ENCODE peak calls at places on chromosome 16, in ten cellular contexts. U, I, X, H, V, G, D, P, S and F are unnamed samples.

GRCh38 chr16:4021916-4022315 is 94.3 kb downstream of the ADCY9 start:
- DNase-seq in H (no peak), V (no peak), D (no peak), X (no peak), S (no peak), P (no peak), U (no peak), I (no peak), G (no peak), F (no peak)

GRCh38 chr16:13307255-13307654 is 405.9 kb downstream of the SHISA9 start:
- DNase-seq in U (no peak), G (no peak), H (peak; percentile 88), V (peak; percentile 92), P (peak; percentile 98), I (no peak), X (no peak), D (peak; percentile 94), S (no peak), F (no peak)

GRCh38 chr16:31221357-31222160 is 4.6 kb upstream of the PYDC1 start:
- DNase-seq in S (peak; percentile 65), G (no peak), D (no peak), I (no peak), H (no peak), P (no peak), V (no peak), U (no peak), X (no peak), F (no peak)

GRCh38 chr16:24834459-24835335 is 11.1 kb upstream of the SLC5A11 start:
- DNase-seq in X (peak; percentile 63), V (peak; percentile 41), G (no peak), U (peak; percentile 8), P (peak; percentile 37), D (peak; percentile 29), I (no peak), S (no peak), H (no peak), F (no peak)

GRCh38 chr16:52863000-52863399 is 189.7 kb downstream of the CHD9NB start:
- DNase-seq in S (no peak), U (no peak), P (no peak), G (no peak), X (no peak), V (no peak), H (no peak), I (no peak), D (no peak), F (no peak)

GRCh38 chr16:83906690-83907089 is 7.8 kb downstream of the MLYCD start:
- DNase-seq in U (no peak), H (no peak), P (no peak), D (peak; percentile 63), G (no peak), S (no peak), V (no peak), I (no peak), X (peak; percentile 80), F (no peak)

GRCh38 chr16:16158741-16159374 is 64.4 kb downstream of the ABCC6 start:
- DNase-seq in H (no peak), X (no peak), U (no peak), P (no peak), D (no peak), S (no peak), I (no peak), V (no peak), G (no peak), F (no peak)

GRCh38 chr16:89152831-89153700 is 18.5 kb upstream of the CDH15 start:
- DNase-seq in V (no peak), S (no peak), D (no peak), G (no peak), H (no peak), U (no peak), P (no peak), X (no peak), I (no peak), F (no peak)

GRCh38 chr16:70575376-70575775 is 51.8 kb downstream of the SF3B3 start:
- DNase-seq in I (no peak), G (no peak), S (no peak), X (no peak), P (no peak), V (no peak), H (no peak), U (peak; percentile 26), D (no peak), F (no peak)

GRCh38 chr16:3022208-3022696 is 1.5 kb downstream of the HCFC1R1 start:
- DNase-seq in I (peak; percentile 88), U (no peak), G (peak; percentile 87), V (peak; percentile 97), X (peak; percentile 96), H (peak; percentile 75), P (peak; percentile 96), D (peak; percentile 96), S (no peak), F (peak; percentile 88)

GRCh38 chr16:49701867-49702494 is 153.9 kb downstream of the ZNF423 start:
- DNase-seq in X (peak; percentile 93), S (no peak), H (no peak), U (no peak), V (peak; percentile 72), G (peak; percentile 73), D (peak; percentile 6), I (peak; percentile 76), P (peak; percentile 32), F (no peak)

GRCh38 chr16:82660078-82660645 is 33.4 kb downstream of the CDH13 start:
- DNase-seq in G (no peak), P (no peak), D (peak; percentile 79), I (no peak), U (peak; percentile 39), H (no peak), X (peak; percentile 65), S (no peak), V (peak; percentile 55), F (no peak)

GRCh38 chr16:31006086-31006385 is 4.4 kb downstream of the STX1B start:
- DNase-seq in X (no peak), V (no peak), S (no peak), D (no peak), P (no peak), U (no peak), G (no peak), I (no peak), H (no peak), F (no peak)

GRCh38 chr16:17377360-17378324 is 93.1 kb downstream of the XYLT1 start:
- DNase-seq in I (no peak), H (no peak), V (no peak), S (no peak), D (peak; percentile 59), X (no peak), G (no peak), U (peak; percentile 54), P (no peak), F (no peak)

GRCh38 chr16:70659546-70659945 is 13.2 kb downstream of the IL34 start:
- DNase-seq in X (no peak), G (no peak), S (no peak), D (no peak), H (no peak), I (no peak), U (no peak), V (no peak), P (no peak), F (no peak)

DNA sequence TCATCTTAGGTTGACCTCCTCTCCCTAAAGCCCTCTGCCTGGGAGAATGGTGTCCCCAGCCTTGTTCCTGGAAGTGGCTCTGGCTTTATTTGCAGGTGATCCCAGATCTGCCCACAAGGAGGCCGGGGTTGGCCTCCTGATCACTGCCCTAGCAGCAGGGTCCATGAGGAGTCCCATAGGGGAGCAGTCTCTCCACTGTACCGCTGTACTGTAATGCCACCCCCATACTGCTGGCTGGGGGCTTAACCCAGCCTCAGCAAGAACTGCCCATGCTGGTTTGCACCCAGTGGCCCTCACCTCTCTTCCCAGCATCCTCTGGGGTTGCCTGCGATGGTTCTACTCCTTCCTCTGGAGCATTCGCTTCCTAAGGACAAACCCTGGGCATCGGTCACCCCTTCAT is 39.1 kb downstream of the PSME3IP1 start:
- DNase-seq in G (no peak), H (no peak), X (no peak), I (no peak), P (no peak), S (no peak), D (no peak), U (no peak), V (no peak), F (no peak)
- TF ChIP-seq CTCF in G (no peak), H (peak; percentile 21), X (peak; percentile 23), I (peak; percentile 13), P (no peak), S (no peak), D (peak; percentile 23), U (peak; percentile 3), V (peak; percentile 26), F (peak; percentile 24)

GRCh38 chr16:29791845-29792797 is 1.6 kb downstream of the KIF22 start:
- DNase-seq in P (no peak), G (no peak), I (no peak), U (no peak), V (no peak), X (no peak), H (no peak), D (no peak), S (no peak), F (no peak)
- H3K4me3 ChIP-seq in P (peak overlapping the region; percentile 59), G (no peak overlapping the region), I (peak overlapping the region; percentile 93), U (peak overlapping the region; percentile 90), V (peak overlapping the region; percentile 89), X (no peak overlapping the region), H (peak overlapping the region; percentile 85), D (peak overlapping the region; percentile 89), S (peak overlapping the region; percentile 81), F (peak overlapping the region; percentile 80)

DNA sequence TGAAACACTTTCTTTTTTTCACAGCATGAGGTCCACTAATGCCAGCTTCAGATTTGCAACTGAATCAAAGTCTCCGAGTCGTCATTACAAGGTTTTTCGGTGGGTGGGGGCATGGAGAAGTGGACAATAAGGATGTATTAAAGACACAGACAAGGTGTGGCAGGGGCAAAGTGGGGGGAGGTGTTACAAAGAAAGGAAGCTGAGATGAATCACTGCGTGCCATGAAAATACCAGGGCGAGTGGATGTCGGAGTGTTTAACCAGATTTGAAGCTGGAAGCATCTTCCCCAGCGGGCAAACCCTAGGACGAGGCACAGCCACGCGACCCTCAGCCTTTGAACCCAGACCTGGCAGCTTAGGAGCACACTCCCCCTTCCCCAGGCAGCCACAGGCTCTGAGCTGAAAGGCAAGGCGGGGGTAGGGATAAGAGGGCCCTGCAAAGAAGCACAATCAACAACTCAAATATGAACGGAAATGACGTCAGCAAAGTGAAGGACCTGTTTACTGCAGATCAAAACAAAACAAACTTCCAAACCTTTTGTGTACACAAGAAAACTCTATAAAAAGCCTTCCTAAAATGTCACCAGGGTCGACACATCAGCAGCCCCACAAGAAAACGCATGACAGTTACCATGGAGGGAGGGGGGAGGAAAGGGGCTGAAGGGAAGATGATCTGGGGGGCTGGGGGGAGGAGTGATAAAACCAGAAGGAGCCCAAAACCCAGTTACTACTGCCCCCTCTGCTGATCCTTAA is 5.6 kb upstream of the ZFHX3 start:
- DNase-seq in U (no peak), D (no peak), H (no peak), I (no peak), P (no peak), V (peak; percentile 69), X (peak; percentile 82), G (no peak), S (no peak), F (no peak)
- TF ChIP-seq CTCF in U (no peak), D (no peak), H (no peak), I (no peak), P (no peak), V (no peak), X (no peak), G (no peak), S (no peak), F (no peak)

DNA sequence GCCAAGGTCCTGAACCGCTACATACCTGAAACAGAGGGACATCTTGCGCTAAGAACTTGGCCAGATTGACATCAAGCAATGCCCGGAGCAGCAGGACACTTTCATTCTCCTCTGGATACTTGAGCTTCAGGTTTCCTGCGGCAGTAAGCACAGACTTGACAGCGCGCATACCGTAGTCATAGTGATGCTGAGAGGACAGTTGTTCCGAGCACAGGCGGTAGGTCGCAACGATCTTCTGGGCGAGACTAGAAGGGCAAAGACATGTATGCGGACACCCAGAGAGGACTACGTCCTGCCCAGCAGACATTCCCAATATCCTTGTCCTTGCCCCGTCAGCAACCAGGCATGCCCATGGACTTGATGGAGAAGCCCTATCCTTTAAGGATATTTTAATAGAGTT is 112.9 kb downstream of the DNAH3 start:
- DNase-seq in D (no peak), U (no peak), V (no peak), P (no peak), S (no peak), H (no peak), I (no peak), X (no peak), G (no peak), F (no peak)
- H3K4me3 ChIP-seq in D (no peak overlapping the region), U (no peak overlapping the region), V (no peak overlapping the region), P (no peak overlapping the region), S (no peak overlapping the region), H (no peak overlapping the region), I (no peak overlapping the region), X (no peak overlapping the region), G (no peak overlapping the region), F (no peak overlapping the region)